ENCODE peak calls at places on chromosomes 3 and 15, in six cellular contexts. R, C, X, B, Y and T are unnamed samples.

GRCh38 chr15:95501865-95502264 is 828.6 kb upstream of the NR2F2 start:
- DNase-seq in R (no peak), C (no peak), X (no peak), B (no peak), Y (no peak), T (no peak)

GRCh38 chr3:171777608-171777995 is 32.7 kb downstream of the PLD1 start:
- DNase-seq in R (no peak), C (no peak), X (no peak), B (no peak), Y (no peak), T (no peak)

GRCh38 chr15:90489514-90489913 is 40.2 kb upstream of the CRTC3 start:
- DNase-seq in R (no peak), C (no peak), X (no peak), B (no peak), Y (no peak), T (no peak)

GRCh38 chr3:122060044-122060694 is 5.0 kb downstream of the CD86 start:
- DNase-seq in R (no peak), C (no peak), X (no peak), B (no peak), Y (no peak), T (no peak)

GRCh38 chr3:108131105-108131794 is 40.4 kb upstream of the CD47 start:
- DNase-seq in R (no peak), C (no peak), X (no peak), B (no peak), Y (peak), T (no peak)

GRCh38 chr15:85430406-85431204 is 50.2 kb downstream of the AKAP13 start:
- DNase-seq in R (no peak), C (no peak), X (no peak), B (no peak), Y (no peak), T (no peak)

GRCh38 chr15:81400640-81401236 is 26.7 kb upstream of the TMC3 start:
- DNase-seq in R (peak), C (no peak), X (no peak), B (no peak), Y (peak), T (no peak)

GRCh38 chr3:11638669-11639402 is 4.9 kb downstream of the VGLL4 start:
- DNase-seq in R (no peak), C (no peak), X (peak), B (no peak), Y (no peak), T (no peak)

GRCh38 chr3:13896473-13897154 is 16.7 kb upstream of the WNT7A start:
- DNase-seq in R (peak), C (no peak), X (no peak), B (no peak), Y (peak), T (no peak)

GRCh38 chr3:186283651-186284445 is 78.2 kb downstream of the DGKG start:
- DNase-seq in R (no peak), C (no peak), X (no peak), B (no peak), Y (peak), T (no peak)

GRCh38 chr3:96410006-96410730 is 404.2 kb upstream of the EPHA6 start:
- DNase-seq in R (no peak), C (no peak), X (no peak), B (no peak), Y (no peak), T (no peak)

GRCh38 chr15:95897651-95898050 is 432.8 kb upstream of the NR2F2 start:
- DNase-seq in R (no peak), C (no peak), X (no peak), B (no peak), Y (no peak), T (no peak)

GRCh38 chr3:13648060-13648743 is 99.3 kb downstream of the FBLN2 start:
- DNase-seq in R (peak), C (peak), X (peak), B (peak), Y (peak), T (peak)

GRCh38 chr3:106329505-106329904 is 460.7 kb upstream of the CBLB start:
- DNase-seq in R (no peak), C (no peak), X (no peak), B (no peak), Y (no peak), T (no peak)